ENCODE peak calls at places on chromosomes 12 and 14, in five cellular contexts. C, M, Z, T and I are unnamed samples. For H3K4me1, the result is how much of the 10 kb centered on the place peaks cover.

GRCh38 chr14:60758875-60759274 is 24.3 kb downstream of the MNAT1 start:
- DNase-seq in C (no peak), Z (no peak), M (no peak), T (no peak), I (no peak)

GRCh38 chr14:76510255-76510654 is 134.3 kb downstream of the ESRRB start:
- DNase-seq in T (no peak), C (no peak), Z (no peak), M (no peak), I (no peak)

GRCh38 chr14:62123959-62124358 is 361.7 kb downstream of the SNAPC1 start:
- DNase-seq in Z (no peak), M (no peak), T (no peak), C (no peak), I (no peak)

GRCh38 chr12:125228519-125229260 is 163.5 kb downstream of the AACS start:
- DNase-seq in Z (no peak), C (no peak), M (no peak), T (no peak), I (no peak)

GRCh38 chr12:24888813-24889212 is 60.1 kb downstream of the BCAT1 start:
- DNase-seq in Z (no peak), M (no peak), C (no peak), T (no peak), I (no peak)

GRCh38 chr14:104080557-104081492 is 4.7 kb upstream of the ASPG start:
- DNase-seq in M (no peak), T (peak), Z (no peak), C (no peak), I (no peak)

GRCh38 chr12:109732321-109733305 is 19.0 kb downstream of the FAM222A start:
- DNase-seq in T (peak), Z (no peak), C (no peak), M (peak), I (no peak)

GRCh38 chr12:114407034-114407420 is 1.1 kb upstream of the TBX5 start:
- DNase-seq in C (no peak), M (no peak), T (no peak), Z (no peak), I (no peak)

GRCh38 chr12:106133136-106134087 is 5.3 kb downstream of the NUAK1 start:
- DNase-seq in T (no peak), M (no peak), Z (no peak), C (peak), I (no peak)

GRCh38 chr14:36171607-36172006 is 4.9 kb downstream of the PTCSC3 start:
- DNase-seq in Z (no peak), T (no peak), C (no peak), M (no peak), I (no peak)

GRCh38 chr12:23752245-23752644 is 197.2 kb downstream of the SOX5 start:
- DNase-seq in T (no peak), Z (no peak), C (no peak), M (no peak), I (no peak)

GRCh38 chr14:89303452-89304435 is 113.3 kb downstream of the FOXN3 start:
- DNase-seq in T (peak), C (peak), M (peak), Z (peak), I (no peak)

GRCh38 chr14:59507063-59507751 is 22.9 kb downstream of the JKAMP start:
- DNase-seq in M (no peak), Z (no peak), C (peak), T (no peak), I (peak)

GRCh38 chr14:104897286-104898194 is 27.1 kb upstream of the PLD4 start:
- DNase-seq in T (peak), Z (peak), C (no peak), M (peak), I (no peak)

GRCh38 chr12:120290541-120291312 is 976 bp downstream of the RNU4-2 start:
- DNase-seq in C (no peak), M (peak), T (peak), Z (peak), I (peak)

GRCh38 chr14:69133206-69134125 is 19.5 kb downstream of the DCAF5 start:
- DNase-seq in T (no peak), C (peak), M (no peak), Z (no peak), I (no peak)

GRCh38 chr14:69135133-69135532 is 17.8 kb downstream of the DCAF5 start:
- DNase-seq in M (no peak), T (no peak), C (no peak), Z (no peak), I (no peak)

GRCh38 chr14:69132513-69133181 is 20.3 kb downstream of the DCAF5 start:
- DNase-seq in T (no peak), C (no peak), M (no peak), Z (no peak), I (no peak)

GRCh38 chr14:69131176-69131575 is 21.7 kb downstream of the DCAF5 start:
- DNase-seq in Z (no peak), M (no peak), T (no peak), C (no peak), I (no peak)

GRCh38 chr14:69129264-69129880 is 23.5 kb downstream of the DCAF5 start:
- DNase-seq in T (peak), M (peak), C (peak), Z (peak), I (peak)
- H3K4me1 ChIP-seq in T (half or more), M (under half), C (under half), Z (under half), I (half or more)

GRCh38 chr14:65336191-65336591 is 76.3 kb upstream of the FUT8 start:
- DNase-seq in M (no peak), C (peak), Z (no peak), T (no peak), I (no peak)
- H3K4me1 ChIP-seq in M (under half), C (under half), Z (under half), T (under half), I (under half)

GRCh38 chr12:11833174-11833895 is 183.9 kb downstream of the ETV6 start:
- DNase-seq in M (no peak), Z (no peak), C (no peak), T (no peak), I (no peak)
- H3K4me1 ChIP-seq in M (under half), Z (under half), C (under half), T (half or more), I (under half)

DNA sequence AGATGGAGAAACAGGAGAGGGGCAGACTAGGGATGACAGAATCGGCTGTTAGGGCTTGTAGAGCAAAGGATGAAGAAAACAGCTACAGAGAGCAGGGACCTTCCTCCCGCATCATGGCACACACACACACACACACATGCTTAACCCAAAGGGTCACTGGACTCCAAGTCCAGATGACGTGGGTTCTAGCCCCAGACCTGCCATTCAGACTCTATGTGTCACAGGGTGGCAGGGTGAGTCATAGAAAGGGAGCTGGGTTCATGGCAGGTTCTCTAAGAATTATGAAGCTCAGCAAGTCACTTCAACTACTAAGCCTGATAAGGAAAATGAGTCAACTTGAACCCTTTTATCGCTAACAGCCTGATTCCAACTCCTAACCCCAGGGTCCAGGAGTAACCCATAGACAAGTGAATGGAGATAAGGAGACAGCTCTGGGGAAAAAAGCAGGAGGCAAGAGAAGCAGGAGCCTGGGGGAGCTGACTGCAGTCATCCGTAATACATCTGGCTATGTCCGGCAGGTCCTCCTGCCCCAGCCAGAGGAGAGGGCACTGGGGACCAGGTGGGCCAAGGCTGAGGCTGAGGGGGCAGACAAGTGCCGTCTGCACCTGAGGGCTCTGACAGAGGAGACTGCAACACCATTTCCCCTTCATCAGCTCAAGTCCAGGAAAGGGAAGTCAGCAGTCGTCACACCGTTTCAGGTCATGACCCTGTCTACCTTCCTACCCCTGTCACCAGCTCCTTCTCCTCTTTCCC is 3.6 kb upstream of the TNFRSF1A start:
- DNase-seq in C (peak), M (no peak), T (no peak), Z (peak), I (no peak)
- H3K4me1 ChIP-seq in C (under half), M (under half), T (half or more), Z (under half), I (under half)

GRCh38 chr14:75459099-75459741 is 31.4 kb downstream of the JDP2 start:
- DNase-seq in Z (no peak), M (peak), C (no peak), T (peak), I (no peak)
- H3K4me1 ChIP-seq in Z (under half), M (under half), C (under half), T (under half), I (under half)

GRCh38 chr14:21398901-21399300 is 15.1 kb upstream of the SUPT16H start:
- DNase-seq in Z (no peak), T (no peak), M (no peak), C (no peak), I (no peak)
- H3K4me1 ChIP-seq in Z (under half), T (under half), M (under half), C (under half), I (under half)

DNA sequence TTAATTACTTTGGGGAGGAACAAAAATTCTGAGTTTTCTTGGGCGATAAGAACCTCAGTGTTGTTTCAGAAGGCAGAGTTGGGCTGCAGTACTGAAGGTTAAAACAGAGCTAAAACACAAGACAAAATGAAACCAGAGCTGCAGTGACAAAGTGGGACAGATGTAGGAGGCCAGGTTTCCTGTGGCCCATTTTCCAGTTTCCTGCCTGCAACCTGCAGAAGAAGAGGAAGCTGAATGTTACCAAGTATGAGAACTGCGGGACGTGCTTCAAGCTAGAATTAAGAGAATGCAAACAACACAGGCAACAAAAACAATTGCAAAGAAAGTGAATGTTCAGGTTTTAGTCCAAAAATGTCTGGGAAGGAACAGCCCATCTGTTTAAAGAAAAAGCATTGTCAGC is 17.8 kb downstream of the ELK3 start:
- DNase-seq in C (no peak), Z (no peak), M (no peak), T (no peak), I (peak)
- H3K4me1 ChIP-seq in C (under half), Z (under half), M (under half), T (half or more), I (half or more)